ENCODE peak calls at places on chromosomes 11 and 22, in six cellular contexts. One of them, this sample, is unnamed.

GRCh38 chr11:58524232-58525036 is 16.5 kb upstream of the OR5B21 start:
- DNase-seq in HL-60: peak; percentile 69
- DNase-seq in T follicular helper cell: peak; percentile 45
- DNase-seq in CD4-positive, alpha-beta memory T cell: peak; percentile 62
- DNase-seq in adipocyte: peak; percentile 92
- DNase-seq in stimulated activated CD8-positive, alpha-beta memory T cell treated with anti-CD3 and anti-CD28 coated beads, Interleukin-15, amount 100 ng/mL, for 4 hours: no peak
- DNase-seq in this sample: no peak

GRCh38 chr11:111777094-111778046 is 11.2 kb upstream of the PPP2R1B start:
- DNase-seq in adipocyte: peak; percentile 92
- DNase-seq in stimulated activated CD8-positive, alpha-beta memory T cell treated with anti-CD3 and anti-CD28 coated beads, Interleukin-15, amount 100 ng/mL, for 4 hours: no peak
- DNase-seq in T follicular helper cell: peak; percentile 3
- DNase-seq in CD4-positive, alpha-beta memory T cell: peak; percentile 61
- DNase-seq in HL-60: peak; percentile 44
- DNase-seq in this sample: no peak

GRCh38 chr11:76660533-76661305 is 9.8 kb downstream of the LRRC32 start:
- DNase-seq in HL-60: no peak
- DNase-seq in stimulated activated CD8-positive, alpha-beta memory T cell treated with anti-CD3 and anti-CD28 coated beads, Interleukin-15, amount 100 ng/mL, for 4 hours: no peak
- DNase-seq in CD4-positive, alpha-beta memory T cell: no peak
- DNase-seq in T follicular helper cell: no peak
- DNase-seq in adipocyte: no peak
- DNase-seq in this sample: peak; percentile 56

GRCh38 chr11:106461839-106462545 is 384.5 kb downstream of the AASDHPPT start:
- DNase-seq in CD4-positive, alpha-beta memory T cell: no peak
- DNase-seq in HL-60: no peak
- DNase-seq in T follicular helper cell: no peak
- DNase-seq in stimulated activated CD8-positive, alpha-beta memory T cell treated with anti-CD3 and anti-CD28 coated beads, Interleukin-15, amount 100 ng/mL, for 4 hours: no peak
- DNase-seq in adipocyte: no peak
- DNase-seq in this sample: no peak

GRCh38 chr11:60864856-60865513 is 2.4 kb upstream of the ZP1 start:
- DNase-seq in CD4-positive, alpha-beta memory T cell: no peak
- DNase-seq in stimulated activated CD8-positive, alpha-beta memory T cell treated with anti-CD3 and anti-CD28 coated beads, Interleukin-15, amount 100 ng/mL, for 4 hours: no peak
- DNase-seq in HL-60: no peak
- DNase-seq in adipocyte: no peak
- DNase-seq in T follicular helper cell: no peak
- DNase-seq in this sample: peak; percentile 41

GRCh38 chr11:82826526-82826925 is 73.7 kb downstream of the PRCP start:
- DNase-seq in CD4-positive, alpha-beta memory T cell: no peak
- DNase-seq in HL-60: no peak
- DNase-seq in adipocyte: no peak
- DNase-seq in T follicular helper cell: no peak
- DNase-seq in stimulated activated CD8-positive, alpha-beta memory T cell treated with anti-CD3 and anti-CD28 coated beads, Interleukin-15, amount 100 ng/mL, for 4 hours: no peak
- DNase-seq in this sample: no peak

GRCh38 chr11:21177379-21177778 is 508.0 kb downstream of the NELL1 start:
- DNase-seq in adipocyte: no peak
- DNase-seq in T follicular helper cell: no peak
- DNase-seq in HL-60: no peak
- DNase-seq in stimulated activated CD8-positive, alpha-beta memory T cell treated with anti-CD3 and anti-CD28 coated beads, Interleukin-15, amount 100 ng/mL, for 4 hours: no peak
- DNase-seq in CD4-positive, alpha-beta memory T cell: no peak
- DNase-seq in this sample: no peak

GRCh38 chr11:34632105-34632780 is 11.3 kb downstream of the EHF start:
- DNase-seq in HL-60: no peak
- DNase-seq in adipocyte: peak; percentile 43
- DNase-seq in T follicular helper cell: no peak
- DNase-seq in CD4-positive, alpha-beta memory T cell: no peak
- DNase-seq in stimulated activated CD8-positive, alpha-beta memory T cell treated with anti-CD3 and anti-CD28 coated beads, Interleukin-15, amount 100 ng/mL, for 4 hours: no peak
- DNase-seq in this sample: no peak

GRCh38 chr11:112880454-112880853 is 80.8 kb upstream of the NCAM1 start:
- DNase-seq in stimulated activated CD8-positive, alpha-beta memory T cell treated with anti-CD3 and anti-CD28 coated beads, Interleukin-15, amount 100 ng/mL, for 4 hours: no peak
- DNase-seq in adipocyte: no peak
- DNase-seq in T follicular helper cell: no peak
- DNase-seq in CD4-positive, alpha-beta memory T cell: no peak
- DNase-seq in HL-60: no peak
- DNase-seq in this sample: no peak

GRCh38 chr11:122737951-122738693 is 82.6 kb downstream of the UBASH3B start:
- DNase-seq in adipocyte: no peak
- DNase-seq in HL-60: no peak
- DNase-seq in stimulated activated CD8-positive, alpha-beta memory T cell treated with anti-CD3 and anti-CD28 coated beads, Interleukin-15, amount 100 ng/mL, for 4 hours: no peak
- DNase-seq in T follicular helper cell: no peak
- DNase-seq in CD4-positive, alpha-beta memory T cell: no peak
- DNase-seq in this sample: no peak

GRCh38 chr11:133832096-133833081 is 12.9 kb downstream of the SPATA19 start:
- DNase-seq in adipocyte: no peak
- DNase-seq in stimulated activated CD8-positive, alpha-beta memory T cell treated with anti-CD3 and anti-CD28 coated beads, Interleukin-15, amount 100 ng/mL, for 4 hours: no peak
- DNase-seq in T follicular helper cell: no peak
- DNase-seq in CD4-positive, alpha-beta memory T cell: no peak
- DNase-seq in HL-60: no peak
- DNase-seq in this sample: no peak

GRCh38 chr11:107819361-107820014 is 39.1 kb downstream of the SLC35F2 start:
- DNase-seq in CD4-positive, alpha-beta memory T cell: no peak
- DNase-seq in HL-60: no peak
- DNase-seq in T follicular helper cell: no peak
- DNase-seq in adipocyte: no peak
- DNase-seq in stimulated activated CD8-positive, alpha-beta memory T cell treated with anti-CD3 and anti-CD28 coated beads, Interleukin-15, amount 100 ng/mL, for 4 hours: no peak
- DNase-seq in this sample: no peak

GRCh38 chr11:80109031-80109430 is 668.2 kb upstream of the TENM4 start:
- DNase-seq in stimulated activated CD8-positive, alpha-beta memory T cell treated with anti-CD3 and anti-CD28 coated beads, Interleukin-15, amount 100 ng/mL, for 4 hours: no peak
- DNase-seq in adipocyte: no peak
- DNase-seq in CD4-positive, alpha-beta memory T cell: no peak
- DNase-seq in T follicular helper cell: no peak
- DNase-seq in HL-60: no peak
- DNase-seq in this sample: no peak

GRCh38 chr11:73139476-73140198 is 2.5 kb downstream of the FCHSD2 start:
- DNase-seq in CD4-positive, alpha-beta memory T cell: no peak
- DNase-seq in adipocyte: peak; percentile 48
- DNase-seq in HL-60: no peak
- DNase-seq in T follicular helper cell: no peak
- DNase-seq in stimulated activated CD8-positive, alpha-beta memory T cell treated with anti-CD3 and anti-CD28 coated beads, Interleukin-15, amount 100 ng/mL, for 4 hours: no peak
- DNase-seq in this sample: no peak

GRCh38 chr11:13336246-13336873 is 58.8 kb downstream of the BMAL1 start:
- DNase-seq in adipocyte: no peak
- DNase-seq in CD4-positive, alpha-beta memory T cell: no peak
- DNase-seq in T follicular helper cell: no peak
- DNase-seq in stimulated activated CD8-positive, alpha-beta memory T cell treated with anti-CD3 and anti-CD28 coated beads, Interleukin-15, amount 100 ng/mL, for 4 hours: no peak
- DNase-seq in HL-60: no peak
- DNase-seq in this sample: no peak

GRCh38 chr11:1036303-1036923 is at the start of gene MUC6:
- DNase-seq in CD4-positive, alpha-beta memory T cell: no peak
- DNase-seq in T follicular helper cell: no peak
- DNase-seq in stimulated activated CD8-positive, alpha-beta memory T cell treated with anti-CD3 and anti-CD28 coated beads, Interleukin-15, amount 100 ng/mL, for 4 hours: no peak
- DNase-seq in adipocyte: no peak
- DNase-seq in HL-60: no peak
- DNase-seq in this sample: no peak

GRCh38 chr11:7672960-7673723 is at the start of gene CYB5R2:
- DNase-seq in T follicular helper cell: no peak
- DNase-seq in adipocyte: peak; percentile 46
- DNase-seq in stimulated activated CD8-positive, alpha-beta memory T cell treated with anti-CD3 and anti-CD28 coated beads, Interleukin-15, amount 100 ng/mL, for 4 hours: no peak
- DNase-seq in CD4-positive, alpha-beta memory T cell: no peak
- DNase-seq in HL-60: no peak
- DNase-seq in this sample: no peak

GRCh38 chr11:78268516-78269410 is 80.0 kb downstream of the USP35 start:
- DNase-seq in T follicular helper cell: no peak
- DNase-seq in stimulated activated CD8-positive, alpha-beta memory T cell treated with anti-CD3 and anti-CD28 coated beads, Interleukin-15, amount 100 ng/mL, for 4 hours: no peak
- DNase-seq in adipocyte: peak; percentile 59
- DNase-seq in CD4-positive, alpha-beta memory T cell: no peak
- DNase-seq in HL-60: no peak
- DNase-seq in this sample: no peak

GRCh38 chr22:49132009-49132408 is 695.7 kb downstream of the BRD1 start:
- DNase-seq in CD4-positive, alpha-beta memory T cell: no peak
- DNase-seq in adipocyte: no peak
- DNase-seq in HL-60: no peak
- DNase-seq in stimulated activated CD8-positive, alpha-beta memory T cell treated with anti-CD3 and anti-CD28 coated beads, Interleukin-15, amount 100 ng/mL, for 4 hours: no peak
- DNase-seq in T follicular helper cell: no peak
- DNase-seq in this sample: no peak

GRCh38 chr11:68340784-68341556 is 28.6 kb downstream of the LRP5 start:
- DNase-seq in T follicular helper cell: no peak
- DNase-seq in CD4-positive, alpha-beta memory T cell: peak; percentile 35
- DNase-seq in adipocyte: no peak
- DNase-seq in HL-60: no peak
- DNase-seq in stimulated activated CD8-positive, alpha-beta memory T cell treated with anti-CD3 and anti-CD28 coated beads, Interleukin-15, amount 100 ng/mL, for 4 hours: no peak
- DNase-seq in this sample: no peak

GRCh38 chr22:47274196-47274595 is 511.7 kb downstream of the TBC1D22A start:
- DNase-seq in T follicular helper cell: no peak
- DNase-seq in adipocyte: no peak
- DNase-seq in stimulated activated CD8-positive, alpha-beta memory T cell treated with anti-CD3 and anti-CD28 coated beads, Interleukin-15, amount 100 ng/mL, for 4 hours: no peak
- DNase-seq in HL-60: no peak
- DNase-seq in CD4-positive, alpha-beta memory T cell: no peak
- DNase-seq in this sample: no peak

GRCh38 chr11:10305262-10305963 is 540 bp downstream of the ADM start:
- DNase-seq in adipocyte: no peak
- DNase-seq in stimulated activated CD8-positive, alpha-beta memory T cell treated with anti-CD3 and anti-CD28 coated beads, Interleukin-15, amount 100 ng/mL, for 4 hours: no peak
- DNase-seq in HL-60: peak; percentile 52
- DNase-seq in CD4-positive, alpha-beta memory T cell: peak; percentile 31
- DNase-seq in T follicular helper cell: no peak
- DNase-seq in this sample: no peak

GRCh38 chr11:36035454-36035853 is 91.6 kb downstream of the LDLRAD3 start:
- DNase-seq in stimulated activated CD8-positive, alpha-beta memory T cell treated with anti-CD3 and anti-CD28 coated beads, Interleukin-15, amount 100 ng/mL, for 4 hours: no peak
- DNase-seq in CD4-positive, alpha-beta memory T cell: no peak
- DNase-seq in T follicular helper cell: no peak
- DNase-seq in HL-60: no peak
- DNase-seq in adipocyte: no peak
- DNase-seq in this sample: no peak

GRCh38 chr11:134819026-134819425 is 407.0 kb upstream of the B3GAT1 start:
- DNase-seq in HL-60: no peak
- DNase-seq in CD4-positive, alpha-beta memory T cell: no peak
- DNase-seq in stimulated activated CD8-positive, alpha-beta memory T cell treated with anti-CD3 and anti-CD28 coated beads, Interleukin-15, amount 100 ng/mL, for 4 hours: no peak
- DNase-seq in T follicular helper cell: no peak
- DNase-seq in adipocyte: no peak
- DNase-seq in this sample: no peak

GRCh38 chr11:33893711-33894401 is 2.0 kb upstream of the LMO2 start:
- DNase-seq in HL-60: peak; percentile 94
- DNase-seq in stimulated activated CD8-positive, alpha-beta memory T cell treated with anti-CD3 and anti-CD28 coated beads, Interleukin-15, amount 100 ng/mL, for 4 hours: peak; percentile 60
- DNase-seq in CD4-positive, alpha-beta memory T cell: peak; percentile 68
- DNase-seq in T follicular helper cell: peak; percentile 19
- DNase-seq in adipocyte: no peak
- DNase-seq in this sample: no peak

GRCh38 chr11:46294365-46295309 is 17.2 kb downstream of the CREB3L1 start:
- DNase-seq in adipocyte: peak; percentile 92
- DNase-seq in stimulated activated CD8-positive, alpha-beta memory T cell treated with anti-CD3 and anti-CD28 coated beads, Interleukin-15, amount 100 ng/mL, for 4 hours: no peak
- DNase-seq in T follicular helper cell: no peak
- DNase-seq in CD4-positive, alpha-beta memory T cell: no peak
- DNase-seq in HL-60: no peak
- DNase-seq in this sample: no peak

GRCh38 chr11:35275808-35276170 is 136.8 kb downstream of the CD44 start:
- DNase-seq in stimulated activated CD8-positive, alpha-beta memory T cell treated with anti-CD3 and anti-CD28 coated beads, Interleukin-15, amount 100 ng/mL, for 4 hours: no peak
- DNase-seq in HL-60: no peak
- DNase-seq in adipocyte: peak; percentile 20
- DNase-seq in T follicular helper cell: no peak
- DNase-seq in CD4-positive, alpha-beta memory T cell: no peak
- DNase-seq in this sample: no peak

GRCh38 chr22:26715392-26715939 is 58.1 kb downstream of the MIAT start:
- DNase-seq in T follicular helper cell: no peak
- DNase-seq in adipocyte: no peak
- DNase-seq in stimulated activated CD8-positive, alpha-beta memory T cell treated with anti-CD3 and anti-CD28 coated beads, Interleukin-15, amount 100 ng/mL, for 4 hours: no peak
- DNase-seq in HL-60: no peak
- DNase-seq in CD4-positive, alpha-beta memory T cell: no peak
- DNase-seq in this sample: no peak

GRCh38 chr11:31921066-31921465 is 109.9 kb upstream of the PAX6 start:
- DNase-seq in HL-60: no peak
- DNase-seq in adipocyte: peak; percentile 25
- DNase-seq in CD4-positive, alpha-beta memory T cell: no peak
- DNase-seq in T follicular helper cell: no peak
- DNase-seq in stimulated activated CD8-positive, alpha-beta memory T cell treated with anti-CD3 and anti-CD28 coated beads, Interleukin-15, amount 100 ng/mL, for 4 hours: no peak
- DNase-seq in this sample: no peak

This sample was measured in RWPE2.